ENCODE peak calls at places on chromosomes 11 and 22, in five cellular contexts. W is activated naive CD8-positive, alpha-beta T cell treated with anti-CD3 and anti-CD28 coated beads, Interleukin-2, amount 50 U/mL, for 24 hours; T is HFF-Myc; Y is heart left ventricle; G is T follicular helper cell. O is an unnamed sample.

GRCh38 chr11:128437137-128437536 is 150.2 kb downstream of the ETS1 start:
- DNase-seq in W (no peak), T (no peak), Y (no peak), G (no peak), O (no peak)

GRCh38 chr11:6812391-6813005 is 13.0 kb upstream of the OR6A2 start:
- DNase-seq in W (peak), T (no peak), Y (no peak), G (peak), O (peak)

GRCh38 chr11:111776398-111777093 is 10.4 kb upstream of the PPP2R1B start:
- DNase-seq in W (no peak), T (no peak), Y (no peak), G (no peak), O (peak)

GRCh38 chr22:48434868-48435250 is 1392.8 kb downstream of the BRD1 start:
- DNase-seq in W (no peak), T (no peak), Y (no peak), G (no peak), O (no peak)

GRCh38 chr11:61899146-61899841 is 7.9 kb upstream of the FADS3 start:
- DNase-seq in W (peak), T (peak), Y (peak), G (peak), O (peak)

GRCh38 chr11:13997881-13998280 is 35.4 kb downstream of the SPON1 start:
- DNase-seq in W (no peak), T (no peak), Y (no peak), G (no peak), O (no peak)

GRCh38 chr11:66277475-66278391 is at the start of gene CNIH2:
- DNase-seq in W (peak), T (no peak), Y (no peak), G (no peak), O (no peak)

GRCh38 chr11:130121430-130121978 is 38.1 kb upstream of the ST14 start:
- DNase-seq in W (peak), T (no peak), Y (no peak), G (no peak), O (no peak)

GRCh38 chr11:94876645-94877445 is 96.5 kb downstream of the CWC15 start:
- DNase-seq in W (peak), T (peak), Y (peak), G (no peak), O (no peak)

GRCh38 chr22:27531782-27532530 is 269.6 kb downstream of the MN1 start:
- DNase-seq in W (no peak), T (no peak), Y (no peak), G (no peak), O (no peak)

GRCh38 chr11:67583319-67584204 is at the start of gene GSTP1:
- DNase-seq in W (peak), T (peak), Y (peak), G (peak), O (peak)

GRCh38 chr11:8907116-8907515 is 3.9 kb upstream of the AKIP1 start:
- DNase-seq in W (no peak), T (no peak), Y (no peak), G (no peak), O (no peak)

GRCh38 chr11:111379500-111380136 is 543 bp upstream of the POU2AF1 start:
- DNase-seq in W (peak), T (no peak), Y (no peak), G (no peak), O (no peak)

GRCh38 chr22:41725510-41726110 is 26.3 kb downstream of the MEI1 start:
- DNase-seq in W (no peak), T (no peak), Y (no peak), G (no peak), O (no peak)

GRCh38 chr11:45662665-45663485 is 2.5 kb downstream of the CHST1 start:
- DNase-seq in W (peak), T (peak), Y (no peak), G (no peak), O (no peak)

GRCh38 chr11:70270877-70271634 is 566 bp downstream of the PPFIA1 start:
- DNase-seq in W (peak), T (no peak), Y (peak), G (peak), O (peak)

GRCh38 chr11:128409476-128409875 is 177.9 kb downstream of the ETS1 start:
- DNase-seq in W (no peak), T (no peak), Y (no peak), G (no peak), O (no peak)

GRCh38 chr11:83071641-83072591 is at the start of gene RAB30:
- DNase-seq in W (peak), T (peak), Y (peak), G (peak), O (peak)